ENCODE peak calls at places on chromosome 17, in six cellular contexts. J is GM23338, L is esophagus muscularis mucosa, Y is ecto neural progenitor cell, X is GM04504, R is mucosa of gallbladder. B is an unnamed sample.

GRCh38 chr17:596763-597644 is 117.6 kb downstream of the VPS53 start:
- DNase-seq in J (no peak), L (no peak), Y (no peak), X (no peak), R (no peak), B (peak)

GRCh38 chr17:42221886-42222745 is 27.8 kb upstream of the GHDC start:
- DNase-seq in J (peak), L (no peak), Y (peak), X (peak), R (peak), B (no peak)

GRCh38 chr17:82502207-82502606 is 17.3 kb upstream of the FOXK2 start:
- DNase-seq in J (no peak), L (no peak), Y (no peak), X (peak), R (no peak), B (no peak)

GRCh38 chr17:12647023-12647422 is 18.7 kb upstream of the MYOCD start:
- DNase-seq in J (no peak), L (no peak), Y (no peak), X (no peak), R (no peak), B (no peak)

GRCh38 chr17:74408262-74408661 is 23.6 kb upstream of the GPRC5C start:
- DNase-seq in J (no peak), L (no peak), Y (no peak), X (no peak), R (no peak), B (no peak)

GRCh38 chr17:68588362-68588761 is 12.8 kb downstream of the FAM20A start:
- DNase-seq in J (no peak), L (no peak), Y (no peak), X (no peak), R (no peak), B (no peak)

GRCh38 chr17:76558210-76559095 is 18.6 kb downstream of the PRCD start:
- DNase-seq in J (no peak), L (no peak), Y (no peak), X (no peak), R (no peak), B (no peak)

GRCh38 chr17:60077226-60077625 is 1.5 kb downstream of the HEATR6 start:
- DNase-seq in J (no peak), L (no peak), Y (peak), X (no peak), R (no peak), B (no peak)

GRCh38 chr17:7716901-7717755 is at the start of gene DNAH2:
- DNase-seq in J (peak), L (no peak), Y (peak), X (peak), R (peak), B (peak)

GRCh38 chr17:40329981-40330794 is 21.2 kb downstream of the RARA start:
- DNase-seq in J (no peak), L (no peak), Y (no peak), X (no peak), R (no peak), B (no peak)

GRCh38 chr17:42329025-42329976 is 41.0 kb downstream of the STAT5A start:
- DNase-seq in J (peak), L (no peak), Y (peak), X (peak), R (no peak), B (peak)

GRCh38 chr17:27396941-27397340 is 59.3 kb upstream of the KSR1 start:
- DNase-seq in J (no peak), L (no peak), Y (no peak), X (peak), R (no peak), B (no peak)

GRCh38 chr17:7292729-7293128 is 1.7 kb downstream of the YBX2 start:
- DNase-seq in J (no peak), L (no peak), Y (no peak), X (no peak), R (no peak), B (no peak)

GRCh38 chr17:40778466-40778865 is 3.9 kb downstream of the KRT27 start:
- DNase-seq in J (no peak), L (no peak), Y (no peak), X (no peak), R (no peak), B (no peak)

GRCh38 chr17:50266384-50267073 is 7.7 kb upstream of the TMEM92 start:
- DNase-seq in J (no peak), L (no peak), Y (peak), X (peak), R (no peak), B (peak)

GRCh38 chr17:81547614-81547982 is 4.6 kb downstream of the FAAP100 start:
- DNase-seq in J (no peak), L (no peak), Y (no peak), X (no peak), R (no peak), B (no peak)

GRCh38 chr17:64001763-64002529 is 3.8 kb downstream of the PRR29 start:
- DNase-seq in J (no peak), L (no peak), Y (no peak), X (no peak), R (no peak), B (no peak)

GRCh38 chr17:78383725-78384471 is 5.4 kb downstream of the PGS1 start:
- DNase-seq in J (no peak), L (peak), Y (no peak), X (peak), R (peak), B (no peak)

GRCh38 chr17:16817201-16817600 is 127.2 kb downstream of the CCDC144A start:
- DNase-seq in J (no peak), L (no peak), Y (peak), X (no peak), R (no peak), B (no peak)

GRCh38 chr17:83195330-83196087 is 116.1 kb downstream of the METRNL start:
- DNase-seq in J (no peak), L (no peak), Y (no peak), X (no peak), R (peak), B (peak)

B was measured in T1000.